ENCODE peak calls at places on chromosomes 13 and 19, in four cellular contexts. One of them, this sample, is unnamed.

GRCh38 chr13:33859691-33860303 is 41.8 kb downstream of the RFC3 start:
- DNase-seq in breast epithelium: no peak
- DNase-seq in vagina: no peak
- DNase-seq in esophagus muscularis mucosa: no peak
- DNase-seq in this sample: no peak

GRCh38 chr13:34230271-34230670 is 412.3 kb downstream of the RFC3 start:
- DNase-seq in vagina: no peak
- DNase-seq in esophagus muscularis mucosa: no peak
- DNase-seq in breast epithelium: no peak
- DNase-seq in this sample: no peak

GRCh38 chr19:57338798-57339378 is 12.2 kb upstream of the ZNF304 start:
- DNase-seq in vagina: no peak
- DNase-seq in esophagus muscularis mucosa: no peak
- DNase-seq in breast epithelium: no peak
- DNase-seq in this sample: no peak

GRCh38 chr19:55165952-55166529 is 372 bp downstream of the DNAAF3 start:
- DNase-seq in esophagus muscularis mucosa: no peak
- DNase-seq in breast epithelium: no peak
- DNase-seq in vagina: no peak
- DNase-seq in this sample: peak; percentile 86

GRCh38 chr19:55500368-55500952 is 12.2 kb downstream of the SSC5D start:
- DNase-seq in vagina: no peak
- DNase-seq in esophagus muscularis mucosa: no peak
- DNase-seq in breast epithelium: no peak
- DNase-seq in this sample: no peak

GRCh38 chr13:23652909-23653726 is 82.9 kb downstream of the TNFRSF19 start:
- DNase-seq in breast epithelium: no peak
- DNase-seq in vagina: no peak
- DNase-seq in esophagus muscularis mucosa: no peak
- DNase-seq in this sample: no peak

GRCh38 chr13:32409561-32410440 is 18.1 kb downstream of the N4BP2L1 start:
- DNase-seq in esophagus muscularis mucosa: no peak
- DNase-seq in vagina: no peak
- DNase-seq in breast epithelium: no peak
- DNase-seq in this sample: peak; percentile 72

GRCh38 chr19:2798733-2799132 is 13.4 kb downstream of the THOP1 start:
- DNase-seq in vagina: no peak
- DNase-seq in esophagus muscularis mucosa: no peak
- DNase-seq in breast epithelium: no peak
- DNase-seq in this sample: no peak

GRCh38 chr19:34308381-34309367 is 54.3 kb downstream of the GARRE1 start:
- DNase-seq in breast epithelium: no peak
- DNase-seq in esophagus muscularis mucosa: no peak
- DNase-seq in vagina: no peak
- DNase-seq in this sample: no peak

GRCh38 chr13:110047511-110047910 is 259.4 kb downstream of the COL4A1 start:
- DNase-seq in vagina: no peak
- DNase-seq in breast epithelium: no peak
- DNase-seq in esophagus muscularis mucosa: no peak
- DNase-seq in this sample: no peak

GRCh38 chr19:45130888-45131615 is 29.7 kb downstream of the NKPD1 start:
- DNase-seq in esophagus muscularis mucosa: no peak
- DNase-seq in vagina: no peak
- DNase-seq in breast epithelium: no peak
- DNase-seq in this sample: no peak

GRCh38 chr19:31119951-31120690 is 229.1 kb downstream of the TSHZ3 start:
- DNase-seq in breast epithelium: no peak
- DNase-seq in esophagus muscularis mucosa: no peak
- DNase-seq in vagina: no peak
- DNase-seq in this sample: no peak

GRCh38 chr13:110873639-110874507 is 41.0 kb downstream of the ANKRD10 start:
- DNase-seq in vagina: no peak
- DNase-seq in breast epithelium: no peak
- DNase-seq in esophagus muscularis mucosa: no peak
- DNase-seq in this sample: no peak

GRCh38 chr13:46113596-46113995 is 8.8 kb upstream of the CPB2 start:
- DNase-seq in breast epithelium: no peak
- DNase-seq in esophagus muscularis mucosa: no peak
- DNase-seq in vagina: no peak
- DNase-seq in this sample: no peak

GRCh38 chr13:84844473-84844872 is 954.7 kb downstream of the SLITRK6 start:
- DNase-seq in breast epithelium: no peak
- DNase-seq in esophagus muscularis mucosa: no peak
- DNase-seq in vagina: no peak
- DNase-seq in this sample: no peak

DNA sequence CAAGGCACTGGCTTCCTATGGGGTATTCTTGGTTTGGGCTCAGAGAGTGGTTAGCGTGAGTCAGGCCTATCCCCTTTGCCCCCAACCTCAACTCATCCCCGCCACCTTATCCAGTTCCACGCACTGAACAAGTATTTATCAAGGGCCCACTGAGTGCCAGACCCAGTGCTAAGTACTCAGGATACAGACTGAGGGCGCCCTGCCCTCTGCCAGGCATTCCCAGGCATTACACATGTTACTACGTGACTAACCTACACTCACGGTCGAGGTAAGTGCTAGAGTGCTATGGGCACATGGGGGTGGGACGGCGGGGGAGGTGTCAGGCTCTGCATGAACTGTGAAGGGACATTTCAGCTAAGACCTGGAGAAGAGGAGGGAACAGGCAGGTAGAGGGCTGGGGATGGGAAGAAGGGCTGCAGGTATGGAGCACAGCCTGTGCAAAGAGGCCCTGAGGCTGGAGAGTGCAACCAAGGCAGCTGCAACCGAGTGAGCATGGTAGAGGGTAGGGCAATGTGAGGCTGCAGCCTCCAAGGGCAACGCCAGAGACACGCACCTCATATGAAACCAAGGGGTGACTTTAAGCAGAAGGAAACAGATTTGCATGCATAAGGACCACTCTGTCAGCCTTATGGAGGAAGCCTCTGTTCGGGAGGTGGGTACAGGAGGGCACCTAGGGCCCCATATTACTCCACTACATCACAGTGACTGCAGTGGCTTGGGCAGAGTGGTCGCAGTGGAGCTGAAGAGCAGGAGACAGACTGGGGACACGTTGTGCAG is 22.5 kb downstream of the DHRS12 start:
- DNase-seq in breast epithelium: no peak
- DNase-seq in esophagus muscularis mucosa: no peak
- DNase-seq in vagina: no peak
- DNase-seq in this sample: peak; percentile 59
- TF ChIP-seq CTCF in breast epithelium: peak; percentile 32
- TF ChIP-seq CTCF in esophagus muscularis mucosa: no peak
- TF ChIP-seq CTCF in vagina: no peak
- TF ChIP-seq CTCF in this sample: peak; percentile 47

DNA sequence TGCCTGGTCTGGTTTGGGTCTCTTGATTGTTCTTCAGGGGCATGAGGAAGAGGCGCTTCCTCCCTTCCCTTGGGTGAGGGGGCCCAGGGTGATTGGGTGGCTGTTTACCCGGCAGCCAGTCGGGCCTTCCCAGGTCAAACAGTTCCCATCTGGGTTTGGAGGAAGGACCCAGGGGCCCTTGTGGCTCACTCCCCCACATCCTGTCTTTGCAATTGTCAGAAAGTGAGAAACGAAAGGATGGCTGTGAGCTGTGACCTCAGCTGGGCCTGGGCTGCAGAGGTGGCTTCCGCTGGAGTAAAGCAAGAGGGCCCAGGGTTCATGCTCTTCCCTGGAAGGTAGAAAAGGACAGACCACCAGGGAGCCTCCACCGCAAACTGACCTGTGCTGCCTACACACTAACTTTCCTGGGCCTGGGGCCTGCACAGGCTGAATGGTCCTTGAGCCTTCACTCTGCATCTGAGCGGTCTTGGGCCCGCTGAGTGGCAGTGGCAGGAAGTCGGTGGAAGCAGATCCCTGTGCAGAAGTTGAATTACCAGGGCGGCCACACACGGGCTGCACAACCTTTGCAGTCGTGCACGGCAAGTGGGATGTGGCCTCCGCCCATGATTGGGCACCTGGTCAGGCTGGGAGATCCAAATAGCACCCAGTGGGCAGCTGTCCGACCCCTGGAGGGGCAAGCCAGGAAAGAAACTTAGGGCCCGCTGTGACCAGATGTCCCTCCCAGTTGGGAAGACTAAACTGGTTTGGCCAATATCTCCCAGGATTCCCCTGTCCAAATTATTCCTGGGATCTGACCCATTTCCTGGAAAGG is 5.3 kb upstream of the CD79A start:
- DNase-seq in esophagus muscularis mucosa: no peak
- DNase-seq in vagina: no peak
- DNase-seq in breast epithelium: no peak
- DNase-seq in this sample: peak; percentile 42
- TF ChIP-seq POLR2AphosphoS5 in esophagus muscularis mucosa: peak; percentile 6
- TF ChIP-seq POLR2AphosphoS5 in vagina: no peak
- TF ChIP-seq POLR2AphosphoS5 in breast epithelium: no peak
- TF ChIP-seq POLR2AphosphoS5 in this sample: peak; percentile 55

GRCh38 chr19:19238126-19238894 is 26.6 kb downstream of the NCAN start:
- DNase-seq in vagina: no peak
- DNase-seq in breast epithelium: no peak
- DNase-seq in esophagus muscularis mucosa: no peak
- DNase-seq in this sample: no peak

GRCh38 chr19:19236173-19236572 is 24.4 kb downstream of the NCAN start:
- DNase-seq in breast epithelium: no peak
- DNase-seq in esophagus muscularis mucosa: no peak
- DNase-seq in vagina: no peak
- DNase-seq in this sample: no peak

GRCh38 chr19:19234220-19234816 is 22.6 kb downstream of the NCAN start:
- DNase-seq in esophagus muscularis mucosa: no peak
- DNase-seq in breast epithelium: no peak
- DNase-seq in vagina: no peak
- DNase-seq in this sample: no peak

GRCh38 chr19:19240476-19240875 is 28.7 kb downstream of the NCAN start:
- DNase-seq in vagina: no peak
- DNase-seq in breast epithelium: no peak
- DNase-seq in esophagus muscularis mucosa: no peak
- DNase-seq in this sample: no peak

DNA sequence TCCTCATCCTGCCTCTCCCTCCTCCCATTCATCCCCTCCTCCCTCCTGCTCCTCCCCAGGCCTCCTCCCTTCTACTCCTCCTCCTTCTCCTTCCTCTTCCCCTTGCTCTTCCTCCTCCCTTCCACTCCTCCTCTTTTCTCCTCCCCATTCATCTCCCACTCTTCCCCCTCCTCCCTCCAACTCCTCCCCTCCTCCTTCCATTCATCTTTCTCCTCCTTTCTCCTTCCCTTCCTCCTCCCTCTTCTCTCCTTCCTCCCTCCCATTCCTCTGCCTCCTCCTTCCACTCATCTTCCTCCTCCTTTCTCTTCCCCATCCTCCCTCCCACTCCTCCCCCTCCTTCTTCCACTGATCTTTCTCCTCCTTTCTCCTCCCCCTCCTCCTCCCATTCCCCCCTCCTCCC is 27.9 kb downstream of the NCAN start:
- DNase-seq in esophagus muscularis mucosa: no peak
- DNase-seq in breast epithelium: no peak
- DNase-seq in vagina: no peak
- DNase-seq in this sample: no peak
- TF ChIP-seq CTCF in esophagus muscularis mucosa: no peak
- TF ChIP-seq CTCF in breast epithelium: no peak
- TF ChIP-seq CTCF in vagina: no peak
- TF ChIP-seq CTCF in this sample: no peak

DNA sequence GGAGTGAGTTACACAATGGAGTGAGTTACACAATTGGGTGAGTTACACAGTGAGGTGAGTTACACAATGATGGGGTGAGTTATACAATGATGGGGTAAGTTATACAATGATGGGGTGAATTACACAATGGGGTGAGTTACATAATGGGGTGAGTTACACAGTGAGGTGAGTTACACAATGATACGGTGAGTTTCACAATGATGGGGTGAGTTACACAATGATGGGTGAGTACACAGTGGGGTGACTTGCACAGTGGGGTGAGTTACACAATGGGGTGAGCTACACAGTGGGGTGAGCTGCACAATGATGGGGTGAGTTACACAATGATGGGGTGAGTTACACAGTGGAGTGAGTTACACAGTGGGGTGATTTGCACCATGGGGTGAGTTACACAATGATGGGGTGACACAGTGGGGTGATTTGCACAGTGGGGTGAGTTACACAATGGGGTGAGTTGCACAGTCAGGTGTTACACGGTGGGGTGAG is 52.5 kb upstream of the GAS6 start:
- DNase-seq in vagina: peak; percentile 49
- DNase-seq in breast epithelium: no peak
- DNase-seq in esophagus muscularis mucosa: peak; percentile 70
- DNase-seq in this sample: no peak
- TF ChIP-seq POLR2AphosphoS5 in vagina: no peak
- TF ChIP-seq POLR2AphosphoS5 in breast epithelium: no peak
- TF ChIP-seq POLR2AphosphoS5 in esophagus muscularis mucosa: no peak
- TF ChIP-seq POLR2AphosphoS5 in this sample: no peak

DNA sequence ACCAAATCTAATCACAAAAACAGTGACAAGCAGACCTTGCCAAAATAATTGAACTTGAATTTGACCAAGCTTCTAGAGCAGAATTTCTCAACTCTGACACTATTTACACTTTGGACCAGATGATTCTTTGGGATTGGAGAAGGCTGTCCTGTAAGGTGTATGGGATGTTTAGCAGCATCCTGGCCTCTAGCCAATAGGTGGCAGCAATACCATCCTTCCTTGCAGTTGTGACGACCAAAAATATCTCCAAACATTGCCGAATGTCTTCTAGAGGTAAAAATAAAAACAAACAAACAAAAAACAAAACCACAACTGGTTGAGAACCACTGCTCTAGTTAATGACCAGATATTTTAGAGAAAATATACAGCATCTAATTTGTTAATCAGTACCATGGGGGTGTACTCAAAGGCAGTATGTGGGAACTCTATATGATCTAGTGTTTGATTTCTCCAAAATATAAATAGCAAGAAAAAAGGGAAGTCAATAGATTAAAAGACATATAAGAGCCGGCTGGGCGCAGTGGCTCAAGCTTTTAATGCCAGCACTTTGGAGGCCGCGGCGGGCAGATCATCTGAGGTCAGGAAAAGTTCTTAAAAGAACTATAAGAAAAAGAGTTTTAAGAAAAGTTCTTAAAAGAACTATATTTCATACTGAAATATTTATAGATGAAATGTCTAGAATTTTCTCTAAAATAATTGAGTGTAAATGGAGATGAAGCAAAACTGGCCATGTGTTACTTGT is 60.9 kb upstream of the ZNF527 start:
- DNase-seq in esophagus muscularis mucosa: no peak
- DNase-seq in vagina: no peak
- DNase-seq in breast epithelium: no peak
- DNase-seq in this sample: no peak
- TF ChIP-seq CTCF in esophagus muscularis mucosa: no peak
- TF ChIP-seq CTCF in vagina: no peak
- TF ChIP-seq CTCF in breast epithelium: no peak
- TF ChIP-seq CTCF in this sample: no peak

This sample was measured in upper lobe of left lung.